ENCODE peak calls at places on chromosomes 6 and 20, in six cellular contexts. S is A673; T is naive thymus-derived CD4-positive, alpha-beta T cell; V is fibroblast of the aortic adventitia; P is ovary; B is uterus. W is an unnamed sample.
A peak's percentile ranks its signal among the peaks of the same experiment; 100 is the strongest.

GRCh38 chr20:47810116-47810672 is 24.9 kb upstream of the SULF2 start:
- DNase-seq in V (no peak), S (no peak), T (no peak), P (no peak), B (peak; percentile 6), W (no peak)

GRCh38 chr20:22762576-22763256 is 178.3 kb upstream of the FOXA2 start:
- DNase-seq in P (no peak), B (no peak), T (no peak), S (no peak), V (no peak), W (no peak)

GRCh38 chr6:100461273-100461919 is 3.3 kb downstream of the SIM1 start:
- DNase-seq in T (no peak), B (no peak), P (no peak), V (no peak), S (peak; percentile 59), W (no peak)

GRCh38 chr6:82525775-82526515 is 162.3 kb downstream of the TPBG start:
- DNase-seq in S (peak; percentile 90), P (no peak), B (no peak), V (no peak), T (no peak), W (no peak)

GRCh38 chr20:46995561-46996142 is 101.0 kb downstream of the EYA2 start:
- DNase-seq in B (no peak), S (no peak), T (no peak), V (no peak), P (no peak), W (no peak)

GRCh38 chr6:53795702-53796450 is 1.1 kb downstream of the LRRC1 start:
- DNase-seq in V (no peak), B (peak; percentile 20), S (no peak), P (peak; percentile 54), T (peak; percentile 8), W (no peak)

GRCh38 chr20:62355527-62356142 is 11.5 kb downstream of the LAMA5 start:
- DNase-seq in T (no peak), V (peak; percentile 40), S (no peak), B (peak; percentile 71), P (peak; percentile 67), W (peak; percentile 69)

GRCh38 chr20:58891686-58892125 is 39.2 kb downstream of the GNAS start:
- DNase-seq in S (peak; percentile 66), P (peak; percentile 68), T (peak; percentile 39), B (peak; percentile 42), V (peak; percentile 41), W (peak; percentile 51)

GRCh38 chr20:22901921-22902320 is 133.2 kb upstream of the SSTR4 start:
- DNase-seq in T (no peak), B (no peak), P (no peak), V (no peak), S (no peak), W (no peak)

GRCh38 chr6:145532361-145532760 is 203.0 kb downstream of the EPM2A start:
- DNase-seq in S (no peak), B (no peak), T (no peak), V (no peak), P (no peak), W (no peak)

GRCh38 chr6:19501737-19502245 is 335.4 kb upstream of the ID4 start:
- DNase-seq in P (no peak), T (no peak), S (no peak), V (no peak), B (no peak), W (no peak)

GRCh38 chr20:2804921-2805681 is 4.7 kb upstream of the CPXM1 start:
- DNase-seq in B (no peak), V (peak; percentile 19), P (no peak), S (no peak), T (no peak), W (no peak)

GRCh38 chr6:28863607-28864320 is 60.0 kb downstream of the TRIM27 start:
- DNase-seq in T (peak; percentile 86), S (peak; percentile 90), P (peak; percentile 76), V (peak; percentile 92), B (peak; percentile 75), W (peak; percentile 89)

GRCh38 chr6:30264731-30265130 is 51.5 kb upstream of the TRIM26 start:
- DNase-seq in S (no peak), B (no peak), T (no peak), P (no peak), V (no peak), W (peak; percentile 17)

GRCh38 chr6:37438912-37439311 is 5.9 kb downstream of the CMTR1 start:
- DNase-seq in S (no peak), T (no peak), V (no peak), P (no peak), B (no peak), W (no peak)

GRCh38 chr6:37441651-37442050 is 8.6 kb downstream of the CMTR1 start:
- DNase-seq in S (no peak), T (no peak), B (no peak), P (no peak), V (no peak), W (no peak)

DNA sequence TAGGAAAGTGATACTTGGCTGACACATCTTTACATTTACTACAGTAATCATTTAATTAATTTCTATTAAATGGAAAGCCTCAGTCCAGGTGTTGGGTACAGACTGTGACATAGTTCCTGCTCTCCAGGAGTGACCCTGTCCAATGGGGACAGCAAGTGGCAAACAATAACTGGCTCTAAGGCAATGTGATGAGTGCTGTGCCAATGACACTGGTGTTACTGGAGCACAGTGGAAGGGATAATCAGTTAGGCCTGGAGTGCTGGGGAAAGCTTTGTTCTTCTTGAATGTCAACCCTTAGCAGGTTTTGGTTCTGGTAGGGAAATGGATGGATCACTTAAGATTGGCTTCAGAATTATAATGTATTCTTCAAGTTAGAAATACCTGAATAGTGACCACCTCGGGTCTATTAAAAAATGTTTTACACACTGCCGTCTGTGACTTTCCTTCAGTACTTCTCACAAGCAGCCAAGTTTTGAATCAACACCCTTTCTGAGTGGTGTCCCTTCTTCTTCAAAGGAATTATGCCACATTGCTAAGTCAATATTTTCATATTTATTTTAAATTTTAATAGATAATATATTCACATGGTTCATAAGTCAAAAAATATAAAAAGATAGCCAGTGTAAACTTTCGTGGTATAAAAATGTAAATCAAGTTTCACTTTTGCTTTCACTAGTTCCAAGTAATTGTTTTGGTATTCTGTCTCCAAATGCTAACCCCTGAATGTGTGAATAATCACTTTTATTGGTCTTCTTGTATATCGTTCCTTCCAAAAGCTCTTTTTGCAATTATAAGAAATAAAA is 9.6 kb downstream of the CMTR1 start:
- DNase-seq in S (no peak), P (no peak), V (peak; percentile 34), B (no peak), T (no peak), W (no peak)
- H3K4me3 ChIP-seq in S (no peak overlapping the region), P (peak overlapping the region; percentile 0), V (peak overlapping the region; percentile 46), B (no peak overlapping the region), T (peak overlapping the region; percentile 21), W (no peak overlapping the region)

GRCh38 chr6:137873273-137873762 is 6.3 kb downstream of the TNFAIP3 start:
- DNase-seq in S (peak; percentile 64), B (peak; percentile 74), T (peak; percentile 79), V (peak; percentile 99), P (peak; percentile 62), W (peak; percentile 98)
- H3K4me3 ChIP-seq in S (no peak overlapping the region), B (no peak overlapping the region), T (peak overlapping the region; percentile 0), V (peak overlapping the region; percentile 96), P (peak overlapping the region; percentile 7), W (peak overlapping the region; percentile 3)

GRCh38 chr6:96562886-96563285 is at the start of gene FHL5:
- DNase-seq in S (peak; percentile 57), P (no peak), T (no peak), B (no peak), V (no peak), W (peak; percentile 54)
- H3K4me3 ChIP-seq in S (peak within 1 kb of the TSS; percentile 4), P (peak within 1 kb of the TSS; percentile 4), T (no peak within 1 kb of the TSS), B (no peak within 1 kb of the TSS), V (no peak within 1 kb of the TSS), W (peak within 1 kb of the TSS; percentile 2)

GRCh38 chr6:33425668-33426577 is 6.1 kb downstream of the SYNGAP1 start:
- DNase-seq in V (peak; percentile 78), S (peak; percentile 93), B (peak; percentile 88), P (peak; percentile 94), T (peak; percentile 82), W (peak; percentile 83)

GRCh38 chr6:33426590-33427563 is 7.0 kb downstream of the SYNGAP1 start:
- DNase-seq in V (no peak), T (peak; percentile 79), P (no peak), S (peak; percentile 58), B (no peak), W (no peak)

GRCh38 chr6:33427585-33428218 is 7.8 kb downstream of the SYNGAP1 start:
- DNase-seq in V (no peak), S (peak; percentile 35), B (peak; percentile 61), T (peak; percentile 72), P (peak; percentile 75), W (no peak)

GRCh38 chr6:33423777-33424176 is 3.9 kb downstream of the SYNGAP1 start:
- DNase-seq in S (no peak), B (no peak), P (no peak), V (no peak), T (no peak), W (no peak)

DNA sequence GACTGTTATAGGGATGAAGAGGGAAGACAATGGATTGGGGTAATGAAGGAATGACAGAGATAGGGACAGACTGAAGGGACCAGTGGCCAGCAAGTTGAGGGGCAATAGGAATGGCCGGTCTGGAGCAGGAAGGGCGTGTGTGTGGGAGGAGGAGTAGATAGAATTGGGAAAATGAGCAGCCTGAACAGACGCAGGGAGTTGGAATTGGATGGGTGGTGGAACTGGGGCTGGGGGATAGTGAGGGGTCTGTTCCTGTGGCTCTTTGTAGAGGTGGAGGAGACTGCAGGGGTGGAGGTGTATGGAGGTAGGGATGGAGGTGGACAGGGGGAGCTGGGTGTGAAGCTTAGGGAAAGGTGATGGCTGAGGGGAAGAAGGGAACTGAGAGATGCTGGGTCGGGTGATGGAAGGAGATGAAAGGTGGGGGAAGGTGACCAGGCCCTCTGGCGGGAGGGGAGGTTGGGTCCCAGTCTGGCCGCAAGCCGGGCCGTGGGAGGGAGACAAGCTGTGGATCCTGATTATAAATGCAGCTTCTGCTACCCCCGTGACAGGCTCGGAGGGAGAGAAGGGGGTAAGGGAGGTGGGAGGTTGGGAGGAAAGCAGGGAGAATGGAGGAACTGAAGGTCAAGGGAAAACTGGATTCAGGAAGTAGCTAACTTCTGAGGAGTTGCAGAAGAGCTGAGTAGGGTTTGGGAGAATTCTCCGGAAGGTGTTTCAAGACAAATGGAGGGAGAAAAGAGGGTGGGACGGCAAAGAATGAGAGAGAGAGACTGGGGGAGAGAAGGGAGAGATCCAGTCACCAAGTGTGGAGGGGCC is 5.2 kb downstream of the SYNGAP1 start:
- DNase-seq in T (no peak), P (peak; percentile 76), S (no peak), V (no peak), B (peak; percentile 57), W (no peak)
- H3K4me3 ChIP-seq in T (peak overlapping the region; percentile 73), P (peak overlapping the region; percentile 59), S (peak overlapping the region; percentile 59), V (peak overlapping the region; percentile 74), B (peak overlapping the region; percentile 71), W (peak overlapping the region; percentile 69)

GRCh38 chr6:25369043-25369442 is 89.9 kb downstream of the CARMIL1 start:
- DNase-seq in B (peak; percentile 23), V (peak; percentile 50), T (no peak), P (no peak), S (no peak), W (no peak)
- H3K4me3 ChIP-seq in B (no peak overlapping the region), V (no peak overlapping the region), T (peak overlapping the region; percentile 14), P (no peak overlapping the region), S (no peak overlapping the region), W (no peak overlapping the region)

GRCh38 chr6:96499781-96500180 is 21.8 kb upstream of the UFL1 start:
- DNase-seq in P (no peak), S (no peak), T (peak; percentile 24), B (no peak), V (no peak), W (no peak)
- H3K4me3 ChIP-seq in P (no peak overlapping the region), S (no peak overlapping the region), T (peak overlapping the region; percentile 36), B (no peak overlapping the region), V (no peak overlapping the region), W (no peak overlapping the region)

W was measured in choroid plexus epithelial cell.